ENCODE peak calls at places on chromosomes 6 and 20, in four cellular contexts. L, Y, U and N are unnamed samples.
A peak's percentile ranks its signal among the peaks of the same experiment; 100 is the strongest.

GRCh38 chr6:73985891-73986290 is 289.9 kb downstream of the CD109 start:
- DNase-seq in U (no peak), Y (peak; percentile 7), L (no peak), N (no peak)

GRCh38 chr6:76416821-76417605 is 344.6 kb upstream of the IMPG1 start:
- DNase-seq in U (no peak), Y (no peak), L (no peak), N (no peak)

GRCh38 chr6:133456934-133457333 is 215.8 kb downstream of the EYA4 start:
- DNase-seq in L (no peak), U (no peak), Y (no peak), N (no peak)

GRCh38 chr20:44848254-44849015 is 37.1 kb upstream of the YWHAB start:
- DNase-seq in U (no peak), L (no peak), Y (no peak), N (no peak)

GRCh38 chr6:2961971-2962370 is 9.4 kb downstream of the SERPINB6 start:
- DNase-seq in L (no peak), U (peak; percentile 52), Y (no peak), N (no peak)

GRCh38 chr6:52352239-52353008 is 9.5 kb upstream of the PAQR8 start:
- DNase-seq in Y (no peak), U (no peak), L (peak; percentile 98), N (peak; percentile 79)

GRCh38 chr6:129679758-129680157 is 30.2 kb downstream of the ARHGAP18 start:
- DNase-seq in U (peak; percentile 43), Y (no peak), L (no peak), N (no peak)

GRCh38 chr6:134614606-134615485 is 296.9 kb upstream of the SGK1 start:
- DNase-seq in L (no peak), U (no peak), Y (no peak), N (no peak)

GRCh38 chr6:16380220-16380809 is 141.9 kb downstream of the GMPR start:
- DNase-seq in Y (no peak), L (no peak), U (no peak), N (no peak)

GRCh38 chr20:271069-271468 is 13.5 kb downstream of the DEFB132 start:
- DNase-seq in U (no peak), Y (no peak), L (no peak), N (no peak)

GRCh38 chr20:59571591-59572314 is 32.6 kb upstream of the PHACTR3 start:
- DNase-seq in U (peak; percentile 83), Y (no peak), L (peak; percentile 51), N (no peak)

GRCh38 chr6:163457637-163458561 is 43.4 kb downstream of the QKI start:
- DNase-seq in L (peak; percentile 23), Y (no peak), U (no peak), N (no peak)

GRCh38 chr6:110544472-110544871 is 68.1 kb upstream of the SLC22A16 start:
- DNase-seq in L (no peak), Y (no peak), U (no peak), N (no peak)

GRCh38 chr6:129345890-129346289 is 364.1 kb downstream of the ARHGAP18 start:
- DNase-seq in Y (no peak), L (no peak), U (no peak), N (no peak)

GRCh38 chr6:134701301-134701700 is 248.6 kb downstream of the ALDH8A1 start:
- DNase-seq in L (no peak), Y (no peak), U (no peak), N (no peak)

GRCh38 chr6:31128093-31128676 is 7.9 kb upstream of the CDSN start:
- DNase-seq in U (peak; percentile 83), L (peak; percentile 48), Y (no peak), N (peak; percentile 13)

GRCh38 chr6:145278163-145278807 is 457.0 kb downstream of the EPM2A start:
- DNase-seq in U (no peak), L (peak; percentile 82), Y (no peak), N (no peak)

GRCh38 chr6:142943746-142944125 is 1.2 kb downstream of the HIVEP2 start:
- DNase-seq in Y (no peak), U (no peak), L (peak; percentile 38), N (no peak)

GRCh38 chr6:30882764-30883475 is 1.4 kb upstream of the DDR1 start:
- DNase-seq in L (no peak), U (peak; percentile 72), Y (no peak), N (peak; percentile 59)

GRCh38 chr20:10090588-10091166 is 55.9 kb downstream of the ANKEF1 start:
- DNase-seq in L (peak; percentile 63), U (peak; percentile 12), Y (peak; percentile 19), N (no peak)

GRCh38 chr6:13368716-13369115 is 40.4 kb upstream of the TBC1D7 start:
- DNase-seq in L (no peak), Y (no peak), U (no peak), N (no peak)

GRCh38 chr6:14228571-14228970 is 111.0 kb downstream of the CD83 start:
- DNase-seq in Y (no peak), L (no peak), U (no peak), N (no peak)

GRCh38 chr6:156731436-156731835 is 45.7 kb upstream of the ARID1B start:
- DNase-seq in Y (no peak), L (no peak), U (no peak), N (no peak)

GRCh38 chr6:43896474-43896873 is 126.5 kb downstream of the VEGFA start:
- DNase-seq in Y (no peak), L (no peak), U (peak; percentile 45), N (no peak)

GRCh38 chr20:50516935-50517816 is 7.0 kb downstream of the PTPN1 start:
- DNase-seq in Y (no peak), L (no peak), U (no peak), N (no peak)

GRCh38 chr6:157911278-157911677 is 70.4 kb upstream of the SYNJ2 start:
- DNase-seq in U (no peak), L (no peak), Y (no peak), N (no peak)

GRCh38 chr6:36329798-36330291 is 6.8 kb downstream of the BNIP5 start:
- DNase-seq in Y (no peak), U (no peak), L (no peak), N (no peak)

GRCh38 chr20:45611054-45611453 is 18.5 kb upstream of the WFDC10A start:
- DNase-seq in U (no peak), L (no peak), Y (no peak), N (no peak)

GRCh38 chr6:55825402-55826051 is 49.9 kb downstream of the BMP5 start:
- DNase-seq in U (no peak), L (no peak), Y (no peak), N (no peak)

GRCh38 chr6:125747589-125748533 is 1.6 kb upstream of the HEY2 start:
- DNase-seq in L (no peak), U (peak; percentile 14), Y (no peak), N (no peak)

GRCh38 chr6:91276315-91276714 is 689.4 kb upstream of the MAP3K7 start:
- DNase-seq in L (peak; percentile 3), Y (no peak), U (no peak), N (no peak)

GRCh38 chr20:48826883-48827771 is 672 bp downstream of the PREX1 start:
- DNase-seq in Y (no peak), L (no peak), U (no peak), N (no peak)

GRCh38 chr6:96794980-96795379 is 42.3 kb downstream of the GPR63 start:
- DNase-seq in U (no peak), Y (no peak), L (no peak), N (no peak)

GRCh38 chr6:112017169-112017568 is 36.7 kb upstream of the CCN6 start:
- DNase-seq in U (no peak), L (no peak), Y (no peak), N (no peak)

GRCh38 chr20:46057856-46058655 is 29.0 kb downstream of the SLC12A5 start:
- DNase-seq in Y (no peak), U (no peak), L (no peak), N (no peak)

GRCh38 chr6:71139249-71139648 is 149.4 kb upstream of the OGFRL1 start:
- DNase-seq in Y (no peak), L (no peak), U (no peak), N (no peak)

GRCh38 chr6:105810105-105810921 is 275.8 kb upstream of the PRDM1 start:
- DNase-seq in L (no peak), U (peak; percentile 84), Y (no peak), N (no peak)

GRCh38 chr6:166637001-166637400 is 9.9 kb upstream of the RPS6KA2 start:
- DNase-seq in Y (no peak), U (no peak), L (no peak), N (no peak)

DNA sequence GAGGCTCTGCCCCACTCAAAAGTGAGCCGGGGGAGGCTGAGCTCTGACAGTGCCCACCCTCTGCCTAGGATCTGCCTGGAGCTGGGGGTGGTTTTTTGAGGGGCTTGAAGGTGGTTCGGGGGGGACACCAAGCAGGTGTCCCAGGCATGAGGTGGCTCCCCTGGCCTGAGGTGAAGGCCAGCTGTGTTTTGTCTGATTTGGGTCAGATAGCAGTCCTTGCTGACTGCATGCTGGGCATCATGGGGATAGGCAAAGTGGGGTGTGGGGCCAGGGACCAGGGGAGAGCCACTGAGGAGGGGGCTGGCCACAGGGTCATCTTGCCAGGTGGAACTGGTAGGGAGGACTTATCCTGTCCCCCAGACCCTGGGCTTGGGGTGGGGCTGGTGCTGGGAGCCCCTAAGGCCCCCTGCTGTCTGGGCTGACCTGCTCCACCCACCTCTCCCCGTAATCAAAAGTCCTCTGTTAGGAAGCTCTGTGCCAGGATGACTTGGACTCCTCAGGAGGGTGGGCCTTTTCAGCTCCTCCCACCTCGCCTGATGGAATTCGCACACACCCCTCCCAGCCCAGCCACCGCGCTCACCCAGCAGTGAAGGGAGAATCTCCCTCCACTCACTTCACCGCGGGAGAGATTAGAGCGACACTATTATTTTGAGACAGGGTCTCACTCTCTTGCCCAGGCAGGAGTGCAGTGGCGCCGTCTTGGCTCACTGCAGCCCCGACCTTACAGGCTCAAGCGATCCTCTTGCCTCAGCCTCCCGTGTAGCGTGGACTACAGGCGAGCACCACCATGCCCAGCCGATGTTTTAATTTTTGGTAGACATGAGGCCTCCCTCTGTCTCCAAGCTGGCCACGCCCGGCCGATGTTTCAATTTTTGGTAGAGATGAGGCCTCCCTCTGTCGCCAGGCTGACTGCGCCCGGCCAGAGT is 1.5 kb upstream of the COL9A3 start:
- DNase-seq in Y (peak; percentile 54), U (peak; percentile 53), L (peak; percentile 92), N (no peak)
- TF ChIP-seq POLR2AphosphoS5 in Y (peak; percentile 46), U (no peak), L (peak; percentile 62), N (no peak)

GRCh38 chr6:1381397-1382330 is 7.7 kb upstream of the FOXF2 start:
- DNase-seq in U (peak; percentile 84), L (no peak), Y (no peak), N (no peak)
- TF ChIP-seq KDM1A in U (no peak), L (no peak), Y (no peak), N (no peak)

DNA sequence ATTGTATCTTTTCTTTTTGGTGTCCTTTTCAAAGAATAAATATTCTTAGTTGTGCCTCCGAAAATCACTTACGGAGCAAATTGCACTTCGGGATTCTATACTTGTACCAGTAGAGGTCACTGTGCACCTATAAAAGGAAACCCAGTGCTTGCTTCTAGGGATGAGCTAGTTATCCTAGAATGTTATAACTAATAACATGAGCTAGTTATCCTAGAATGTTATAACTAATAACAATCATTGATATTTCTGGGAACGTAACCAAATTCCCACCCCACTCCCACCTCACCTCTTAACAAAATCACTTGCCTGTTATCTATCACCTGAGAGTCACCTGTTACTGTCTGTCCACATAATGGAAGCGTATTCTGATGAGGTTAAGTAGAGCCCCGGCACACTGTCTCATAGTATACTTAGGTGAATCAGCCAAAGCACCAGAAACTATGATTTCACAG is 126.9 kb upstream of the TIAM2 start:
- DNase-seq in Y (no peak), L (peak; percentile 79), U (peak; percentile 46), N (no peak)
- TF ChIP-seq CHD2 in Y (no peak), L (no peak), U (no peak), N (no peak)

GRCh38 chr20:41509316-41509715 is 108.9 kb downstream of the CHD6 start:
- DNase-seq in Y (no peak), L (no peak), U (no peak), N (no peak)
- TF ChIP-seq POLR2AphosphoS5 in Y (no peak), L (no peak), U (no peak), N (no peak)

GRCh38 chr6:49252901-49253300 is 210.2 kb downstream of the MMUT start:
- DNase-seq in Y (no peak), U (no peak), L (no peak), N (no peak)
- TF ChIP-seq KDM1A in Y (no peak), U (no peak), L (no peak), N (no peak)